ENCODE peak calls at places on chromosome 9, in four cellular contexts. Y, U, P and K are unnamed samples.

GRCh38 chr9:12538842-12539584 is 154.2 kb upstream of the TYRP1 start:
- DNase-seq in Y (no peak), P (no peak), U (no peak), K (no peak)

GRCh38 chr9:105725370-105725769 is 31.0 kb downstream of the TMEM38B start:
- DNase-seq in Y (no peak), P (no peak), U (no peak), K (no peak)

GRCh38 chr9:114078021-114078780 is at the start of gene AMBP:
- DNase-seq in P (peak), Y (no peak), U (peak), K (no peak)

GRCh38 chr9:120942186-120943001 is 15.8 kb upstream of the TRAF1 start:
- DNase-seq in U (no peak), P (no peak), Y (no peak), K (no peak)

GRCh38 chr9:135391759-135392158 is 87.8 kb upstream of the PPP1R26 start:
- DNase-seq in P (no peak), Y (no peak), U (no peak), K (no peak)

GRCh38 chr9:99118782-99119466 is 14.0 kb downstream of the TGFBR1 start:
- DNase-seq in Y (peak), U (no peak), P (no peak), K (no peak)

GRCh38 chr9:135701067-135701967 is 668 bp upstream of the KCNT1 start:
- DNase-seq in U (no peak), P (peak), Y (no peak), K (peak)

GRCh38 chr9:87420884-87421283 is 76.8 kb upstream of the DAPK1 start:
- DNase-seq in U (no peak), P (no peak), Y (no peak), K (no peak)

GRCh38 chr9:98657897-98658296 is 50.8 kb downstream of the GABBR2 start:
- DNase-seq in P (no peak), U (no peak), Y (no peak), K (no peak)

GRCh38 chr9:967436-967835 is 9.0 kb upstream of the DMRT3 start:
- DNase-seq in U (no peak), P (no peak), Y (no peak), K (peak)

GRCh38 chr9:34559616-34560546 is 29.6 kb downstream of the CNTFR start:
- DNase-seq in Y (no peak), P (no peak), U (peak), K (no peak)

GRCh38 chr9:19028835-19029451 is 4.1 kb downstream of the SAXO1 start:
- DNase-seq in Y (no peak), P (peak), U (peak), K (peak)

GRCh38 chr9:20980713-20981481 is 50.5 kb downstream of the HACD4 start:
- DNase-seq in Y (peak), P (no peak), U (no peak), K (no peak)

GRCh38 chr9:110357510-110357909 is 19.8 kb upstream of the TXNDC8 start:
- DNase-seq in Y (no peak), U (no peak), P (no peak), K (no peak)

GRCh38 chr9:125387861-125388524 is 126.4 kb downstream of the GAPVD1 start:
- DNase-seq in P (no peak), Y (no peak), U (no peak), K (no peak)

GRCh38 chr9:27572918-27573698 is at the start of gene C9orf72:
- DNase-seq in P (peak), Y (no peak), U (peak), K (peak)

GRCh38 chr9:89714316-89714715 is 109.5 kb downstream of the GADD45G start:
- DNase-seq in Y (no peak), P (no peak), U (no peak), K (no peak)

GRCh38 chr9:96567203-96567700 is 52.4 kb downstream of the CDC14B start:
- DNase-seq in Y (no peak), U (no peak), P (peak), K (peak)

GRCh38 chr9:89808801-89809200 is 204.0 kb downstream of the GADD45G start:
- DNase-seq in U (no peak), P (no peak), Y (no peak), K (no peak)

GRCh38 chr9:92170848-92171247 is 55.6 kb upstream of the SPTLC1 start:
- DNase-seq in P (no peak), U (no peak), Y (no peak), K (no peak)

GRCh38 chr9:89640391-89640790 is 35.6 kb downstream of the GADD45G start:
- DNase-seq in Y (no peak), U (no peak), P (no peak), K (no peak)

GRCh38 chr9:115810166-115810565 is 343.4 kb upstream of the PAPPA start:
- DNase-seq in U (no peak), Y (no peak), P (no peak), K (no peak)

GRCh38 chr9:20466328-20467008 is 155.8 kb downstream of the MLLT3 start:
- DNase-seq in P (no peak), U (no peak), Y (no peak), K (no peak)

GRCh38 chr9:4862506-4863250 is 69.9 kb downstream of the RCL1 start:
- DNase-seq in Y (no peak), P (peak), U (no peak), K (no peak)

GRCh38 chr9:82912639-82913038 is 150.3 kb downstream of the RASEF start:
- DNase-seq in P (no peak), U (no peak), Y (no peak), K (no peak)

GRCh38 chr9:98899399-98900056 is 44.2 kb upstream of the COL15A1 start:
- DNase-seq in U (no peak), P (no peak), Y (no peak), K (no peak)

DNA sequence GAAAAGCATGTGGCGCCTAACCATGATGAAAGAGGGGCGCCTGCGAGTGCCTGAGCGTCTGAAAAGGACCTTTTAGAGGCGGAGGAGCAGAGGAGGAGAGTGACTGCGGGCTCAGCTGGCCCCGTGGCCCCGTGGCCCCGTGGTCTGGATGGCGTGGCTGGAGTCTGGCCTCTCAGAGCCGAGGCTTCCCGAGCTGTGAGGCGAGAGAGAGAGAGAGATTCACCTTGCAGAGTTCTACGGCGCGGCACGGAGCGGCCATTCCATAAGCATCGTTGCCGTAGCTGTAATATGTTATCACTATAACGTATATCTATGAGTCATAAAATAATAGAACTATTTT is 55.3 kb upstream of the RNU6ATAC start:
- DNase-seq in P (no peak), U (no peak), Y (no peak), K (no peak)
- TF ChIP-seq FOXK2 in P (no peak), U (no peak), Y (no peak), K (no peak)

GRCh38 chr9:127926961-127927456 is 3.6 kb downstream of the PIP5KL1 start:
- DNase-seq in U (no peak), P (no peak), Y (no peak), K (no peak)
- TF ChIP-seq FOXK2 in U (no peak), P (no peak), Y (no peak), K (no peak)

GRCh38 chr9:137381501-137382443 is 41.2 kb downstream of the EXD3 start:
- DNase-seq in Y (no peak), P (no peak), U (no peak), K (no peak)

GRCh38 chr9:137382728-137383452 is 40.1 kb downstream of the EXD3 start:
- DNase-seq in P (peak), Y (no peak), U (no peak), K (no peak)

GRCh38 chr9:137380606-137381005 is 42.4 kb downstream of the EXD3 start:
- DNase-seq in P (no peak), U (no peak), Y (no peak), K (no peak)

GRCh38 chr9:137383453-137384115 is 39.4 kb downstream of the EXD3 start:
- DNase-seq in P (no peak), U (no peak), Y (no peak), K (no peak)

GRCh38 chr9:137382444-137382727 is 40.6 kb downstream of the EXD3 start:
- DNase-seq in Y (no peak), P (no peak), U (no peak), K (no peak)
- TF ChIP-seq FOXK2 in Y (no peak), P (no peak), U (no peak), K (no peak)

GRCh38 chr9:132605387-132605786 is 23.0 kb downstream of the BARHL1 start:
- DNase-seq in P (no peak), Y (no peak), U (no peak), K (no peak)

GRCh38 chr9:132610661-132611060 is 28.3 kb downstream of the BARHL1 start:
- DNase-seq in P (no peak), Y (no peak), U (no peak), K (no peak)

GRCh38 chr9:132609184-132609583 is 26.8 kb downstream of the BARHL1 start:
- DNase-seq in P (no peak), U (no peak), Y (no peak), K (no peak)

GRCh38 chr9:132614324-132614723 is 31.9 kb downstream of the BARHL1 start:
- DNase-seq in P (no peak), Y (no peak), U (no peak), K (no peak)

GRCh38 chr9:132609829-132610228 is 27.4 kb downstream of the BARHL1 start:
- DNase-seq in U (no peak), P (no peak), Y (no peak), K (no peak)
- TF ChIP-seq FOXK2 in U (no peak), P (no peak), Y (no peak), K (no peak)

GRCh38 chr9:116899337-116900006 is 212.4 kb downstream of the TRIM32 start:
- DNase-seq in P (no peak), Y (no peak), U (no peak), K (no peak)
- TF ChIP-seq FOXK2 in P (no peak), Y (no peak), U (no peak), K (no peak)